ENCODE peak calls at places on chromosomes 5 and 9, in seven cellular contexts. One of them, this sample, is unnamed. For H3K4me1 and H3K9me3, the result is how much of the 10 kb centered on the place peaks cover.

GRCh38 chr9:108150736-108151135 is 661.2 kb upstream of the KLF4 start:
- DNase-seq in CD8-positive, alpha-beta T cell: no peak
- DNase-seq in heart right ventricle: peak
- DNase-seq in cardiac muscle cell: peak
- DNase-seq in osteoblast: peak
- DNase-seq in SJSA1: no peak
- DNase-seq in SK-N-SH: no peak
- DNase-seq in this sample: no peak

GRCh38 chr9:32703635-32704034 is 68.2 kb upstream of the TAF1L start:
- DNase-seq in SJSA1: no peak
- DNase-seq in cardiac muscle cell: peak
- DNase-seq in osteoblast: no peak
- DNase-seq in SK-N-SH: no peak
- DNase-seq in CD8-positive, alpha-beta T cell: no peak
- DNase-seq in heart right ventricle: no peak
- DNase-seq in this sample: no peak

GRCh38 chr5:94485017-94485517 is 133.3 kb downstream of the KIAA0825 start:
- DNase-seq in SJSA1: no peak
- DNase-seq in heart right ventricle: no peak
- DNase-seq in osteoblast: no peak
- DNase-seq in CD8-positive, alpha-beta T cell: no peak
- DNase-seq in SK-N-SH: no peak
- DNase-seq in cardiac muscle cell: no peak
- DNase-seq in this sample: no peak

GRCh38 chr9:132456241-132456640 is 46.2 kb downstream of the CFAP77 start:
- DNase-seq in heart right ventricle: no peak
- DNase-seq in SJSA1: no peak
- DNase-seq in CD8-positive, alpha-beta T cell: no peak
- DNase-seq in osteoblast: no peak
- DNase-seq in SK-N-SH: no peak
- DNase-seq in cardiac muscle cell: no peak
- DNase-seq in this sample: no peak

GRCh38 chr5:116157902-116158301 is 73.1 kb downstream of the COMMD10 start:
- DNase-seq in SK-N-SH: no peak
- DNase-seq in heart right ventricle: no peak
- DNase-seq in SJSA1: no peak
- DNase-seq in CD8-positive, alpha-beta T cell: no peak
- DNase-seq in cardiac muscle cell: no peak
- DNase-seq in osteoblast: no peak
- DNase-seq in this sample: no peak

GRCh38 chr5:126234563-126235195 is 188.5 kb upstream of the GRAMD2B start:
- DNase-seq in heart right ventricle: no peak
- DNase-seq in cardiac muscle cell: peak
- DNase-seq in osteoblast: peak
- DNase-seq in SK-N-SH: peak
- DNase-seq in CD8-positive, alpha-beta T cell: no peak
- DNase-seq in SJSA1: peak
- DNase-seq in this sample: peak

GRCh38 chr9:134519403-134520070 is 122.1 kb upstream of the COL5A1 start:
- DNase-seq in heart right ventricle: no peak
- DNase-seq in cardiac muscle cell: no peak
- DNase-seq in SJSA1: no peak
- DNase-seq in osteoblast: peak
- DNase-seq in SK-N-SH: no peak
- DNase-seq in CD8-positive, alpha-beta T cell: no peak
- DNase-seq in this sample: no peak

GRCh38 chr9:37471942-37472679 is 6.9 kb upstream of the ZBTB5 start:
- DNase-seq in CD8-positive, alpha-beta T cell: no peak
- DNase-seq in SJSA1: peak
- DNase-seq in SK-N-SH: no peak
- DNase-seq in heart right ventricle: no peak
- DNase-seq in osteoblast: peak
- DNase-seq in cardiac muscle cell: peak
- DNase-seq in this sample: no peak

GRCh38 chr5:82174128-82174918 is 103.8 kb downstream of the RPS23 start:
- DNase-seq in osteoblast: no peak
- DNase-seq in cardiac muscle cell: peak
- DNase-seq in SK-N-SH: peak
- DNase-seq in CD8-positive, alpha-beta T cell: peak
- DNase-seq in heart right ventricle: peak
- DNase-seq in SJSA1: peak
- DNase-seq in this sample: peak

GRCh38 chr5:90398726-90399125 is 10.8 kb downstream of the CETN3 start:
- DNase-seq in SJSA1: no peak
- DNase-seq in SK-N-SH: no peak
- DNase-seq in osteoblast: no peak
- DNase-seq in heart right ventricle: no peak
- DNase-seq in CD8-positive, alpha-beta T cell: no peak
- DNase-seq in cardiac muscle cell: no peak
- DNase-seq in this sample: no peak

GRCh38 chr5:147479949-147480348 is 29.9 kb downstream of the DPYSL3 start:
- DNase-seq in osteoblast: peak
- DNase-seq in SJSA1: no peak
- DNase-seq in cardiac muscle cell: peak
- DNase-seq in CD8-positive, alpha-beta T cell: no peak
- DNase-seq in SK-N-SH: no peak
- DNase-seq in heart right ventricle: no peak
- DNase-seq in this sample: no peak

GRCh38 chr5:135718151-135718550 is 116.3 kb upstream of the SLC25A48 start:
- DNase-seq in osteoblast: no peak
- DNase-seq in SK-N-SH: no peak
- DNase-seq in SJSA1: peak
- DNase-seq in heart right ventricle: no peak
- DNase-seq in CD8-positive, alpha-beta T cell: no peak
- DNase-seq in cardiac muscle cell: peak
- DNase-seq in this sample: no peak

GRCh38 chr9:88533951-88534455 is 975 bp upstream of the NXNL2 start:
- DNase-seq in heart right ventricle: no peak
- DNase-seq in SK-N-SH: no peak
- DNase-seq in CD8-positive, alpha-beta T cell: no peak
- DNase-seq in cardiac muscle cell: peak
- DNase-seq in osteoblast: no peak
- DNase-seq in SJSA1: peak
- DNase-seq in this sample: no peak

GRCh38 chr5:68332546-68332945 is 117.0 kb downstream of the PIK3R1 start:
- DNase-seq in SJSA1: no peak
- DNase-seq in heart right ventricle: no peak
- DNase-seq in cardiac muscle cell: no peak
- DNase-seq in osteoblast: no peak
- DNase-seq in CD8-positive, alpha-beta T cell: no peak
- DNase-seq in SK-N-SH: no peak
- DNase-seq in this sample: no peak

GRCh38 chr5:30693326-30693725 is 500.2 kb upstream of the CDH6 start:
- DNase-seq in osteoblast: no peak
- DNase-seq in heart right ventricle: no peak
- DNase-seq in SJSA1: no peak
- DNase-seq in SK-N-SH: no peak
- DNase-seq in cardiac muscle cell: no peak
- DNase-seq in CD8-positive, alpha-beta T cell: no peak
- DNase-seq in this sample: no peak

GRCh38 chr5:37275521-37275920 is 26.3 kb upstream of the CPLANE1 start:
- DNase-seq in CD8-positive, alpha-beta T cell: no peak
- DNase-seq in osteoblast: no peak
- DNase-seq in heart right ventricle: no peak
- DNase-seq in cardiac muscle cell: no peak
- DNase-seq in SK-N-SH: no peak
- DNase-seq in SJSA1: no peak
- DNase-seq in this sample: no peak

GRCh38 chr5:36535390-36535789 is 71.0 kb upstream of the SLC1A3 start:
- DNase-seq in cardiac muscle cell: no peak
- DNase-seq in osteoblast: no peak
- DNase-seq in SK-N-SH: no peak
- DNase-seq in heart right ventricle: peak
- DNase-seq in SJSA1: no peak
- DNase-seq in CD8-positive, alpha-beta T cell: no peak
- DNase-seq in this sample: no peak

GRCh38 chr5:116068028-116068632 is 16.7 kb upstream of the COMMD10 start:
- DNase-seq in CD8-positive, alpha-beta T cell: no peak
- DNase-seq in heart right ventricle: peak
- DNase-seq in SK-N-SH: peak
- DNase-seq in cardiac muscle cell: peak
- DNase-seq in osteoblast: no peak
- DNase-seq in SJSA1: peak
- DNase-seq in this sample: peak

GRCh38 chr5:90446961-90447360 is 27.6 kb downstream of the MBLAC2 start:
- DNase-seq in CD8-positive, alpha-beta T cell: no peak
- DNase-seq in SJSA1: no peak
- DNase-seq in osteoblast: no peak
- DNase-seq in heart right ventricle: no peak
- DNase-seq in cardiac muscle cell: peak
- DNase-seq in SK-N-SH: no peak
- DNase-seq in this sample: no peak

GRCh38 chr5:62486672-62487071 is 74.1 kb downstream of the IPO11 start:
- DNase-seq in heart right ventricle: no peak
- DNase-seq in CD8-positive, alpha-beta T cell: no peak
- DNase-seq in SK-N-SH: peak
- DNase-seq in SJSA1: no peak
- DNase-seq in osteoblast: no peak
- DNase-seq in cardiac muscle cell: no peak
- DNase-seq in this sample: no peak

DNA sequence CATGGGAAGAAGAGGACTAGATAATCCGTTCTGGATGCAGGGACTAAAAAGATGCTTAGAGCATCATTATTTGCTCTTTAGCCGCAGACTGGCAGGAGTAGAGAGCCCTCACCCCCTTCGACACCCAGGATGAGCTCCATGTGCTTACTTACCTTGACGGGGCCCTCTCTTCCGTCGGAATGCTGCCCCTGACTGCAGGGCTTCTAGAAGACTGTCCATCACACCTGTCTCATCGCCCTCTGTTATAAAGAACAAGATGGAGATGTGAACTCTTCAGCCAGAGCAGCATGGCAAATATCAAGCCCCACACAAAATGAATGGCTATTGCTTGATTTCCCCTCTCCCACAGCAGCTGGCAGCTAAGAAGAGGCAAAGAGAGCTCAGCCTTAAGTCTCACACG is 35.1 kb downstream of the PCDHGC5 start:
- DNase-seq in SJSA1: no peak
- DNase-seq in cardiac muscle cell: no peak
- DNase-seq in osteoblast: no peak
- DNase-seq in heart right ventricle: no peak
- DNase-seq in SK-N-SH: no peak
- DNase-seq in CD8-positive, alpha-beta T cell: no peak
- DNase-seq in this sample: no peak
- H3K4me1 ChIP-seq in SJSA1: half or more
- H3K4me1 ChIP-seq in cardiac muscle cell: under half
- H3K4me1 ChIP-seq in osteoblast: half or more
- H3K4me1 ChIP-seq in heart right ventricle: half or more
- H3K4me1 ChIP-seq in SK-N-SH: under half
- H3K4me1 ChIP-seq in CD8-positive, alpha-beta T cell: under half
- H3K4me1 ChIP-seq in this sample: half or more

DNA sequence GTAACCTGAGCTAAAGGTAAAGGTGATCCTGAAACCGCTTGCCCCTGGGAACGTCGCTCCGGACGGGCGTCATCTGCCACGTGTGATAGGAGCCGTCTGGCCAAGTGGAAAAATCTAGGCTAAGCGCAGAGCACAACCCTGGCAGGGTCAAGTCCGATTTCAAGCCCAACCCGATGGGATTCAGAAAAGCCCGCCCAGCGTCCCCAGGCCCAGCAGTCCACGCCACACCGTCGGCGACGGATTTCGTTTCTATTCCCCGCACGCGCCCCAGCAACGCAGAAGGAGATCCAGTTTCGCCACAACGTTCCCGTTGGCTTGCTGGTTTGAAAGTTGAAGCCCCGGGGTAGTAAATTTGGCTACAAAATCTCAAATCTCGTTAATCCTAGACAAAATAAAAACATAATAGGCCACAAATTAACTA is 32.4 kb upstream of the NFIB start:
- DNase-seq in SJSA1: no peak
- DNase-seq in SK-N-SH: peak
- DNase-seq in CD8-positive, alpha-beta T cell: no peak
- DNase-seq in osteoblast: no peak
- DNase-seq in cardiac muscle cell: peak
- DNase-seq in heart right ventricle: peak
- DNase-seq in this sample: no peak
- H3K27ac ChIP-seq in SJSA1: no peak
- H3K27ac ChIP-seq in SK-N-SH: no peak
- H3K27ac ChIP-seq in CD8-positive, alpha-beta T cell: no peak
- H3K27ac ChIP-seq in osteoblast: no peak
- H3K27ac ChIP-seq in cardiac muscle cell: no peak
- H3K27ac ChIP-seq in heart right ventricle: peak
- H3K27ac ChIP-seq in this sample: no peak

GRCh38 chr5:178988436-178989220 is 6.5 kb downstream of the GRM6 start:
- DNase-seq in cardiac muscle cell: no peak
- DNase-seq in heart right ventricle: no peak
- DNase-seq in CD8-positive, alpha-beta T cell: no peak
- DNase-seq in SK-N-SH: no peak
- DNase-seq in osteoblast: peak
- DNase-seq in SJSA1: no peak
- DNase-seq in this sample: no peak
- H3K9me3 ChIP-seq in cardiac muscle cell: under half
- H3K9me3 ChIP-seq in heart right ventricle: half or more
- H3K9me3 ChIP-seq in CD8-positive, alpha-beta T cell: under half
- H3K9me3 ChIP-seq in SK-N-SH: under half
- H3K9me3 ChIP-seq in osteoblast: under half
- H3K9me3 ChIP-seq in SJSA1: half or more
- H3K9me3 ChIP-seq in this sample: under half

GRCh38 chr9:5449521-5450359 is 602 bp upstream of the CD274 start:
- DNase-seq in cardiac muscle cell: no peak
- DNase-seq in heart right ventricle: no peak
- DNase-seq in osteoblast: no peak
- DNase-seq in SK-N-SH: no peak
- DNase-seq in CD8-positive, alpha-beta T cell: no peak
- DNase-seq in SJSA1: no peak
- DNase-seq in this sample: no peak
- H3K4me1 ChIP-seq in cardiac muscle cell: under half
- H3K4me1 ChIP-seq in heart right ventricle: under half
- H3K4me1 ChIP-seq in osteoblast: under half
- H3K4me1 ChIP-seq in SK-N-SH: under half
- H3K4me1 ChIP-seq in CD8-positive, alpha-beta T cell: under half
- H3K4me1 ChIP-seq in SJSA1: under half
- H3K4me1 ChIP-seq in this sample: under half